ENCODE peak calls at places on chromosomes 11 and 22, in four cellular contexts. I is A549, L is HepG2, D is K562. V is an unnamed sample.
A peak's percentile ranks its signal among the peaks of the same experiment; 100 is the strongest.

GRCh38 chr11:114511538-114511937 is 48.1 kb downstream of the NXPE1 start:
- DNase-seq in I (no peak), L (no peak), D (no peak), V (no peak)

GRCh38 chr22:36546092-36546804 is 17.3 kb upstream of the EIF3D start:
- DNase-seq in I (peak; percentile 78), L (peak; percentile 48), D (peak; percentile 77), V (peak; percentile 51)

GRCh38 chr11:46554205-46555162 is 39.3 kb downstream of the AMBRA1 start:
- DNase-seq in I (peak; percentile 84), L (peak; percentile 99), D (no peak), V (no peak)

GRCh38 chr11:113446112-113446511 is 29.1 kb downstream of the DRD2 start:
- DNase-seq in I (no peak), L (no peak), D (no peak), V (no peak)

GRCh38 chr22:17672417-17672991 is 33.9 kb downstream of the BCL2L13 start:
- DNase-seq in I (no peak), L (no peak), D (no peak), V (no peak)

GRCh38 chr11:89447845-89448244 is 43.3 kb downstream of the NOX4 start:
- DNase-seq in I (no peak), L (no peak), D (no peak), V (no peak)

GRCh38 chr22:36807627-36808026 is 9.2 kb downstream of the PVALB start:
- DNase-seq in I (no peak), L (no peak), D (no peak), V (no peak)

GRCh38 chr11:12767577-12767976 is 93.4 kb downstream of the TEAD1 start:
- DNase-seq in I (no peak), L (no peak), D (no peak), V (no peak)

GRCh38 chr11:101126551-101127347 is 2.9 kb downstream of the PGR start:
- DNase-seq in I (no peak), L (no peak), D (peak; percentile 20), V (peak; percentile 47)

GRCh38 chr11:85783758-85784157 is 27.2 kb downstream of the SYTL2 start:
- DNase-seq in I (no peak), L (no peak), D (no peak), V (no peak)

GRCh38 chr11:127395034-127395433 is 394.5 kb upstream of the KIRREL3 start:
- DNase-seq in I (no peak), L (no peak), D (no peak), V (no peak)

DNA sequence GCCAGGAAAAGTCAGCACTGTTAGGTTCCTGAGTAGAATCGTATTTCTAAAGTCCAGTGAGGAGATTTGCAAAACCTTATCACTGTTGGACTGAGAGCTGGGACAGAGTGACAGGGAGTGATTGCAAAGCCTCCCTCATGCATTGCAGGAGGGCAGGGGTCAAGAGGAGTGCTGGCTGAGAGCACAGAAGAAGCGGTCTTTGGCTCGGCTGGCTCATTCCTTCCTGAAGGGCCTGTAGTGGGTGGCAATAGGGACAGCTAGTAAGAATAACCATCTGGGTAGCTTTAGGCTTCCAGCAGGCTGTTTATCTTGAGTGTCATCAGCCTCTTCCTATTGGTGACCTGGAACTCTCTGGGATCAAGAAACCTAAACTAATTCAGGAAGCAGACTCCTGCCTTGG is 53.4 kb downstream of the CD44 start:
- DNase-seq in I (no peak), L (peak; percentile 34), D (no peak), V (no peak)
- TF ChIP-seq RNF2 in I (no peak), L (no peak), D (no peak), V (no peak)

GRCh38 chr22:46773074-46773473 is 10.6 kb downstream of the TBC1D22A start:
- DNase-seq in I (no peak), L (no peak), D (no peak), V (no peak)
- TF ChIP-seq RNF2 in I (no peak), L (no peak), D (no peak), V (no peak)

DNA sequence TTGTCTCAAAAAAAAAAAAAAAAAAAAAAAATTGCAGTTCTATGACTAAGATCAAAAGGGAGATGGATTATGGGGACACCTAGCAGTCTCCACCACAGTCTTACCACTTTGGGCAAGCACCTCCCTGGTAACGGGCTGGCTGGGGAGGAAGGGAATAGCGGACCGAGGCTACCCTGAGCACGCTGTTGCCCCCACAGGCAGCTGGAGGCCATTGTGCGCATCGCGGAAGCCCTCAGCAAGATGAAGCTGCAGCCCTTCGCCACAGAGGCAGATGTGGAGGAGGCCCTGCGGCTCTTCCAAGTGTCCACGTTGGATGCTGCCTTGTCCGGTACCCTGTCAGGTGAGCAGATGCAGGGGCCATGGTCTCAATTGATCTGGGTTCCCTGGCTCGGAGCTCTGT is 21.2 kb downstream of the MCM5 start:
- DNase-seq in I (no peak), L (no peak), D (no peak), V (no peak)
- TF ChIP-seq RNF2 in I (no peak), L (no peak), D (no peak), V (no peak)

GRCh38 chr11:27207025-27207650 is 155.9 kb downstream of the CCDC34 start:
- DNase-seq in I (peak; percentile 46), L (no peak), D (no peak), V (peak; percentile 14)
- TF ChIP-seq RNF2 in I (no peak), L (no peak), D (no peak), V (no peak)

DNA sequence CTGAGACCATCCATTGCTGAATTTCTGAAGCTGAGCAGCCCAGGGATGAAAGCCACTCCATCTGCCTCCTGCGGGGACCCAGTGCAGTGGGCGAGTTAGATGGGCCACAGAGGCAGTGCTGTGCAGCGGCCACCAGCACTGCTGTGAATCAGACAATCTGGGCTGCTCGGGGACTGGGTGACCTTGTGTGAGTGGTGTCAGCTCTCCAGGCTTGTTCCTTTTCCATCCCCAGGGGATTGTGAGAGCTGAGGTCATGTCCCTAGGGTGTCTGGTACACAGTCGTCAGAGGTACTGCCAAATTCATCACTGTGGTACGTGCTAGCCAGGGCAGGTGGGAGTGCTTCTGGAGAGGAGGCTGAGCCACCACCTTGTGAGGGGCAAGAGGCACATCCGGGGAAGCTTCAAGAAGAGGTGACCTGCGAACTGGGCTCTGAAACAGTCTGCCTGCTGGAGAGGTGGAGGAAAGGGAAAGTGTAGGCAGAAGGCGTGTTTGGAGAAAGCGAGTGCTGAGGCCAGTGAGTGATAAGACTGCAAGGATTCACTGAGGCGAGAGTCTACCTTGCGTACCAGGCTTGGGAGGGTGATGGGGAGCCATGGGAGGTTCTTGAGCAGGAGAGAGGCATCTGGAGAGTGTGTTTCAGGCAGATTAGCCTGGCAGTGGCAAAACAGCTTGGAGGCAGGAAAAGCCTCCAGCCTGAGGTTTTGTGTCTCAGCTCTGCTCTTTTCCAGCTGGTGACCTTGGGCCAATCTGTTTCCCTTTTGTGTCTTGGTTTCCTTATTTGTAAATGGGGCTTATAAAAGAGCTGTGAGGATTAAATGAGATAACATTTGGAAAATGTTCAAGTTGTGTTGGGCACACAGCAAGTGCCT is 22.7 kb downstream of the CACNA1I start:
- DNase-seq in I (peak; percentile 22), L (no peak), D (no peak), V (no peak)
- TF ChIP-seq RNF2 in I (no peak), L (no peak), D (no peak), V (no peak)